ENCODE peak calls at places on chromosomes 1 and 21, in five cellular contexts. One of them, this sample, is unnamed.

GRCh38 chr1:119946724-119947123 is 50.4 kb upstream of the ADAM30 start:
- DNase-seq in neuronal stem cell: no peak
- DNase-seq in stomach: no peak
- DNase-seq in right atrium auricular region: no peak
- DNase-seq in left ventricle myocardium inferior: no peak
- DNase-seq in this sample: no peak

GRCh38 chr1:31734582-31735107 is 29.5 kb downstream of the ADGRB2 start:
- DNase-seq in neuronal stem cell: no peak
- DNase-seq in stomach: no peak
- DNase-seq in right atrium auricular region: no peak
- DNase-seq in left ventricle myocardium inferior: no peak
- DNase-seq in this sample: no peak

GRCh38 chr1:83897516-83897915 is 101.4 kb downstream of the TTLL7 start:
- DNase-seq in neuronal stem cell: no peak
- DNase-seq in stomach: no peak
- DNase-seq in right atrium auricular region: no peak
- DNase-seq in left ventricle myocardium inferior: no peak
- DNase-seq in this sample: no peak

GRCh38 chr1:114023377-114023776 is 44.1 kb downstream of the OLFML3 start:
- DNase-seq in neuronal stem cell: no peak
- DNase-seq in stomach: no peak
- DNase-seq in right atrium auricular region: no peak
- DNase-seq in left ventricle myocardium inferior: no peak
- DNase-seq in this sample: no peak

GRCh38 chr21:29289317-29289716 is 9.4 kb upstream of the BACH1 start:
- DNase-seq in neuronal stem cell: no peak
- DNase-seq in stomach: no peak
- DNase-seq in right atrium auricular region: no peak
- DNase-seq in left ventricle myocardium inferior: no peak
- DNase-seq in this sample: no peak

GRCh38 chr1:200893411-200893901 is 1.2 kb upstream of the INAVA start:
- DNase-seq in neuronal stem cell: no peak
- DNase-seq in stomach: no peak
- DNase-seq in right atrium auricular region: no peak
- DNase-seq in left ventricle myocardium inferior: no peak
- DNase-seq in this sample: no peak

GRCh38 chr1:88503656-88504055 is 180.4 kb upstream of the PKN2 start:
- DNase-seq in neuronal stem cell: no peak
- DNase-seq in stomach: no peak
- DNase-seq in right atrium auricular region: no peak
- DNase-seq in left ventricle myocardium inferior: no peak
- DNase-seq in this sample: no peak

GRCh38 chr1:115838426-115838804 is 2.5 kb downstream of the NHLH2 start:
- DNase-seq in neuronal stem cell: no peak
- DNase-seq in stomach: no peak
- DNase-seq in right atrium auricular region: no peak
- DNase-seq in left ventricle myocardium inferior: no peak
- DNase-seq in this sample: no peak

GRCh38 chr1:209620484-209620879 is 31.7 kb downstream of the LAMB3 start:
- DNase-seq in neuronal stem cell: no peak
- DNase-seq in stomach: no peak
- DNase-seq in right atrium auricular region: no peak
- DNase-seq in left ventricle myocardium inferior: no peak
- DNase-seq in this sample: no peak

GRCh38 chr1:92961896-92962752 is 862 bp upstream of the DIPK1A start:
- DNase-seq in neuronal stem cell: peak; percentile 15
- DNase-seq in stomach: peak; percentile 33
- DNase-seq in right atrium auricular region: no peak
- DNase-seq in left ventricle myocardium inferior: peak; percentile 27
- DNase-seq in this sample: peak; percentile 3

GRCh38 chr1:211876849-211877248 is 46.3 kb upstream of the LPGAT1 start:
- DNase-seq in neuronal stem cell: no peak
- DNase-seq in stomach: no peak
- DNase-seq in right atrium auricular region: no peak
- DNase-seq in left ventricle myocardium inferior: no peak
- DNase-seq in this sample: peak; percentile 27

GRCh38 chr1:164624393-164624792 is 65.4 kb downstream of the PBX1 start:
- DNase-seq in neuronal stem cell: no peak
- DNase-seq in stomach: no peak
- DNase-seq in right atrium auricular region: no peak
- DNase-seq in left ventricle myocardium inferior: no peak
- DNase-seq in this sample: no peak

GRCh38 chr1:78691995-78692747 is 42.5 kb downstream of the IFI44 start:
- DNase-seq in neuronal stem cell: no peak
- DNase-seq in stomach: no peak
- DNase-seq in right atrium auricular region: no peak
- DNase-seq in left ventricle myocardium inferior: no peak
- DNase-seq in this sample: peak; percentile 6

GRCh38 chr1:184867866-184868585 is 106.3 kb downstream of the NIBAN1 start:
- DNase-seq in neuronal stem cell: no peak
- DNase-seq in stomach: no peak
- DNase-seq in right atrium auricular region: no peak
- DNase-seq in left ventricle myocardium inferior: no peak
- DNase-seq in this sample: no peak

GRCh38 chr1:38037481-38037939 is 9.1 kb downstream of the POU3F1 start:
- DNase-seq in neuronal stem cell: no peak
- DNase-seq in stomach: no peak
- DNase-seq in right atrium auricular region: no peak
- DNase-seq in left ventricle myocardium inferior: no peak
- DNase-seq in this sample: no peak

GRCh38 chr1:61081637-61082335 is 575 bp upstream of the NFIA start:
- DNase-seq in neuronal stem cell: no peak
- DNase-seq in stomach: peak; percentile 36
- DNase-seq in right atrium auricular region: no peak
- DNase-seq in left ventricle myocardium inferior: peak; percentile 51
- DNase-seq in this sample: no peak

GRCh38 chr1:61053712-61054608 is 28.4 kb upstream of the NFIA start:
- DNase-seq in neuronal stem cell: no peak
- DNase-seq in stomach: peak; percentile 34
- DNase-seq in right atrium auricular region: no peak
- DNase-seq in left ventricle myocardium inferior: peak; percentile 74
- DNase-seq in this sample: no peak

GRCh38 chr1:112429749-112430148 is 33.7 kb downstream of the CTTNBP2NL start:
- DNase-seq in neuronal stem cell: no peak
- DNase-seq in stomach: no peak
- DNase-seq in right atrium auricular region: no peak
- DNase-seq in left ventricle myocardium inferior: no peak
- DNase-seq in this sample: no peak

GRCh38 chr1:103125219-103125618 is 16.9 kb upstream of the COL11A1 start:
- DNase-seq in neuronal stem cell: no peak
- DNase-seq in stomach: no peak
- DNase-seq in right atrium auricular region: no peak
- DNase-seq in left ventricle myocardium inferior: no peak
- DNase-seq in this sample: no peak

GRCh38 chr21:46064870-46065214 is 33.1 kb upstream of the COL6A2 start:
- DNase-seq in neuronal stem cell: no peak
- DNase-seq in stomach: no peak
- DNase-seq in right atrium auricular region: peak; percentile 57
- DNase-seq in left ventricle myocardium inferior: no peak
- DNase-seq in this sample: no peak

GRCh38 chr1:208475951-208476824 is 232.0 kb upstream of the PLXNA2 start:
- DNase-seq in neuronal stem cell: peak; percentile 73
- DNase-seq in stomach: no peak
- DNase-seq in right atrium auricular region: peak; percentile 60
- DNase-seq in left ventricle myocardium inferior: no peak
- DNase-seq in this sample: peak; percentile 30

DNA sequence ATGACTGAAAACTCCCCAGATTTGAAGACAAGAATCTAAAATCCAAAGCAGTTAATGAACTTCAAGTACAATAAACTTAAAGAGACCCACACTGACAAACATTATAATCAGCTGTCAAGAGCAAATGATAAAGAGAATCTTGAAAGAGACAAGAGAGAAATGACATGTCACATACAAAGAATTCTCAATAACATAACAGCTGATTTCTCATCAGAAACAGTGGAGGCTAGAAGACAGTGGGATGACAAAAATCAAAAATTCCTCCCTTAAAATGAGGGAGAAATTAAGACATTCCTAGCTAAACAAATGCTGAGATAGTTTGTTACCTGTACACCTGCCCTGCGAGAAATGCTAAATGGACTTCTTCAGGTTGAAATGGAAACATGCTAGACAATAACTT is 36.0 kb upstream of the COA6 start:
- DNase-seq in neuronal stem cell: no peak
- DNase-seq in stomach: no peak
- DNase-seq in right atrium auricular region: no peak
- DNase-seq in left ventricle myocardium inferior: no peak
- DNase-seq in this sample: no peak
- H3K9me3 ChIP-seq in neuronal stem cell: no peaks in the 10 kb centered on the region
- H3K9me3 ChIP-seq in stomach: peaks cover 26% of the 10 kb centered on the region
- H3K9me3 ChIP-seq in right atrium auricular region: peaks cover 43% of the 10 kb centered on the region
- H3K9me3 ChIP-seq in left ventricle myocardium inferior: peaks cover 55% of the 10 kb centered on the region
- H3K9me3 ChIP-seq in this sample: peaks cover 23% of the 10 kb centered on the region

GRCh38 chr1:169338617-169339016 is 29.0 kb downstream of the NME7 start:
- DNase-seq in neuronal stem cell: no peak
- DNase-seq in stomach: no peak
- DNase-seq in right atrium auricular region: no peak
- DNase-seq in left ventricle myocardium inferior: no peak
- DNase-seq in this sample: no peak
- H3K4me3 ChIP-seq in neuronal stem cell: no peak overlapping the region
- H3K4me3 ChIP-seq in stomach: no peak overlapping the region
- H3K4me3 ChIP-seq in right atrium auricular region: no peak overlapping the region
- H3K4me3 ChIP-seq in left ventricle myocardium inferior: no peak overlapping the region
- H3K4me3 ChIP-seq in this sample: no peak overlapping the region

GRCh38 chr21:21179619-21180336 is 181.6 kb downstream of the NCAM2 start:
- DNase-seq in neuronal stem cell: no peak
- DNase-seq in stomach: no peak
- DNase-seq in right atrium auricular region: no peak
- DNase-seq in left ventricle myocardium inferior: no peak
- DNase-seq in this sample: no peak
- H3K9me3 ChIP-seq in neuronal stem cell: no peaks in the 10 kb centered on the region
- H3K9me3 ChIP-seq in stomach: no peaks in the 10 kb centered on the region
- H3K9me3 ChIP-seq in right atrium auricular region: no peaks in the 10 kb centered on the region
- H3K9me3 ChIP-seq in left ventricle myocardium inferior: no peaks in the 10 kb centered on the region
- H3K9me3 ChIP-seq in this sample: no peaks in the 10 kb centered on the region

GRCh38 chr1:204380293-204380831 is 20.6 kb upstream of the PLEKHA6 start:
- DNase-seq in neuronal stem cell: no peak
- DNase-seq in stomach: no peak
- DNase-seq in right atrium auricular region: no peak
- DNase-seq in left ventricle myocardium inferior: no peak
- DNase-seq in this sample: no peak

GRCh38 chr1:204383163-204383904 is 23.6 kb upstream of the PLEKHA6 start:
- DNase-seq in neuronal stem cell: no peak
- DNase-seq in stomach: no peak
- DNase-seq in right atrium auricular region: no peak
- DNase-seq in left ventricle myocardium inferior: no peak
- DNase-seq in this sample: no peak

GRCh38 chr1:204382714-204383083 is 23.0 kb upstream of the PLEKHA6 start:
- DNase-seq in neuronal stem cell: no peak
- DNase-seq in stomach: no peak
- DNase-seq in right atrium auricular region: no peak
- DNase-seq in left ventricle myocardium inferior: no peak
- DNase-seq in this sample: no peak

GRCh38 chr1:204384636-204385354 is 25.1 kb upstream of the PLEKHA6 start:
- DNase-seq in neuronal stem cell: no peak
- DNase-seq in stomach: peak; percentile 66
- DNase-seq in right atrium auricular region: no peak
- DNase-seq in left ventricle myocardium inferior: peak; percentile 38
- DNase-seq in this sample: peak; percentile 88
- H3K4me3 ChIP-seq in neuronal stem cell: no peak overlapping the region
- H3K4me3 ChIP-seq in stomach: no peak overlapping the region
- H3K4me3 ChIP-seq in right atrium auricular region: no peak overlapping the region
- H3K4me3 ChIP-seq in left ventricle myocardium inferior: no peak overlapping the region
- H3K4me3 ChIP-seq in this sample: no peak overlapping the region

DNA sequence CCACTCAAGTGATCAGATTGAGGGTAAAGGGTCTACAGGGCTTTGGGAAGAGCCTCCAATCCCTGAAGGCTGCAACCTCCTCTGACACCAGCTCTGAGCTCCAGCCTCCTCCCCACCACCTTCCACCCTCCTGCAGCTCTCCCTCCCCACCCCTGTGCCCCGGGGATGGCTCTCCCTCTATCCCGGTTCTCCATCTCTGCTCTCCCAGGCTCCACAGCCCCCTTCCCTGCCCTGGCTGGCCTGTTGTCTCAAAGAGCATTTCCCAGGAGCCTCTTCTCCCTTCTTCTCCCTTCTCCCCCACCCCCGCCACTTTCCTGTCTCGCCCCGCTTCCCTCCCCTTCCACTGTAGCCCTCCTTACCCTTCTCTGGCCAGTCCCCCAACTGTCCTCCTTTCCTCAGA is 1.1 kb downstream of the PLEKHA6 start:
- DNase-seq in neuronal stem cell: no peak
- DNase-seq in stomach: no peak
- DNase-seq in right atrium auricular region: no peak
- DNase-seq in left ventricle myocardium inferior: no peak
- DNase-seq in this sample: no peak
- H3K9me3 ChIP-seq in neuronal stem cell: no peaks in the 10 kb centered on the region
- H3K9me3 ChIP-seq in stomach: no peaks in the 10 kb centered on the region
- H3K9me3 ChIP-seq in right atrium auricular region: no peaks in the 10 kb centered on the region
- H3K9me3 ChIP-seq in left ventricle myocardium inferior: no peaks in the 10 kb centered on the region
- H3K9me3 ChIP-seq in this sample: no peaks in the 10 kb centered on the region

GRCh38 chr1:158286487-158286886 is 3.2 kb upstream of the CD1C start:
- DNase-seq in neuronal stem cell: no peak
- DNase-seq in stomach: no peak
- DNase-seq in right atrium auricular region: no peak
- DNase-seq in left ventricle myocardium inferior: no peak
- DNase-seq in this sample: no peak
- H3K4me3 ChIP-seq in neuronal stem cell: no peak overlapping the region
- H3K4me3 ChIP-seq in stomach: no peak overlapping the region
- H3K4me3 ChIP-seq in right atrium auricular region: no peak overlapping the region
- H3K4me3 ChIP-seq in left ventricle myocardium inferior: no peak overlapping the region
- H3K4me3 ChIP-seq in this sample: no peak overlapping the region

GRCh38 chr1:95754412-95754811 is 520.4 kb downstream of the RWDD3 start:
- DNase-seq in neuronal stem cell: no peak
- DNase-seq in stomach: no peak
- DNase-seq in right atrium auricular region: no peak
- DNase-seq in left ventricle myocardium inferior: no peak
- DNase-seq in this sample: no peak
- H3K9me3 ChIP-seq in neuronal stem cell: no peaks in the 10 kb centered on the region
- H3K9me3 ChIP-seq in stomach: peaks cover 41% of the 10 kb centered on the region
- H3K9me3 ChIP-seq in right atrium auricular region: peaks cover 26% of the 10 kb centered on the region
- H3K9me3 ChIP-seq in left ventricle myocardium inferior: peaks cover 63% of the 10 kb centered on the region
- H3K9me3 ChIP-seq in this sample: no peaks in the 10 kb centered on the region

DNA sequence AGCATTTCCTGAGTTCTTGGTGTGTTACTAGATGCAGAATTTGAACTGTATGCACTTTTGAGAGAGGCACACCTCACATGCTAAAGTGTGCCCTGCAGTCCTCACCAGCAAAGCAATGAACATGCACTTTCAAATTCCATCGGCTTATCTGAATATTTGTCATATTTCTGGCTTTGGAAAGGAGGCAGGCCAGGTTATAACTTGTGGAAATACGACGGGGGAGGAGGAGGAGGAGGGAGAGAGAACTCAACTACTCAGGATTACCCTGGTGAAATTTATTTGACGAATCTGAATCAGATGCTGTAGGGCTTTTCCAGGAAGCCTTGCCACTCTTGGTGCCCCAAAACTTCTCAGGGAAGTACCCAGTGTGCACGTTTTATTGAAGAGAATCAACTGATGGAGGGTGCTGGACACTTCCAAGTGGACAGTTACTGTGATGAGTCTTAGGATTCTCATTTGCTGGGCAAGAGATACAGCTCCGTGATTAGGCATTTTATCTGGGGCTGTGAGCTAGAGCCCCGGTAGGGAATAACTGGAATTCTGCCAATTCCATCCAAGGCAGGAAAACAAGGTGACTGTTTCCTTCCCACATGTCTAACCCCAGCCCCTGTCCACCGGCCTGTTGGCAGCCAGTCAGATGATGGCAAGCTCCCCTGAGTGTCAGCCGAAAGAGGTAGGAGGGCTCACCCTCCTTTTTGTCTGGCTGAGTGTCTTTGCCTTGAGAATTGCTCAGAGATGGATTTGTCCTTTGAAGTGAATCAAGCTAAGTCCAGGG is 3.8 kb downstream of the PDPN start:
- DNase-seq in neuronal stem cell: no peak
- DNase-seq in stomach: no peak
- DNase-seq in right atrium auricular region: no peak
- DNase-seq in left ventricle myocardium inferior: no peak
- DNase-seq in this sample: no peak
- H3K4me3 ChIP-seq in neuronal stem cell: no peak overlapping the region
- H3K4me3 ChIP-seq in stomach: no peak overlapping the region
- H3K4me3 ChIP-seq in right atrium auricular region: no peak overlapping the region
- H3K4me3 ChIP-seq in left ventricle myocardium inferior: no peak overlapping the region
- H3K4me3 ChIP-seq in this sample: no peak overlapping the region

This sample was measured in MG63.